ENCODE peak calls at places on chromosomes 2 and 18, in nine cellular contexts. Q is uterus; A is adrenal gland; B is astrocyte; F is CD8-positive, alpha-beta memory T cell; I is colonic mucosa; G is neuronal stem cell; W is PC-3; T is endodermal cell. X is an unnamed sample.

GRCh38 chr2:166180951-166181812 is 53.4 kb upstream of the SCN1A start:
- DNase-seq in W (peak; percentile 93), F (no peak), G (peak; percentile 51), Q (no peak), I (peak; percentile 45), B (no peak), A (peak; percentile 41), T (peak; percentile 88), X (no peak)

GRCh38 chr2:58479557-58480120 is 238.5 kb upstream of the FANCL start:
- DNase-seq in A (no peak), G (no peak), W (no peak), T (peak; percentile 72), F (no peak), B (no peak), I (no peak), Q (no peak), X (no peak)

GRCh38 chr2:98385050-98385699 is 38.9 kb downstream of the CNGA3 start:
- DNase-seq in Q (peak; percentile 26), I (peak; percentile 83), W (peak; percentile 88), A (peak; percentile 80), T (peak; percentile 94), F (peak; percentile 32), B (peak; percentile 26), G (peak; percentile 82), X (peak; percentile 70)

GRCh38 chr2:109400102-109400501 is 213.7 kb downstream of the SEPTIN10 start:
- DNase-seq in A (no peak), B (no peak), W (no peak), Q (no peak), I (no peak), F (no peak), T (no peak), G (no peak), X (no peak)

GRCh38 chr2:181656450-181657261 is at the start of gene CERKL:
- DNase-seq in Q (no peak), G (peak; percentile 51), I (peak; percentile 45), W (peak; percentile 76), B (peak; percentile 14), A (peak; percentile 14), T (peak; percentile 92), F (no peak), X (no peak)

GRCh38 chr2:208142255-208142924 is 3.6 kb downstream of the CRYGB start:
- DNase-seq in T (no peak), G (no peak), B (peak; percentile 22), A (no peak), W (peak; percentile 52), Q (no peak), I (no peak), F (no peak), X (no peak)

GRCh38 chr2:60548844-60549243 is 4.6 kb downstream of the BCL11A start:
- DNase-seq in F (no peak), T (no peak), W (no peak), I (no peak), G (no peak), B (no peak), A (no peak), Q (no peak), X (no peak)

GRCh38 chr18:74951165-74951760 is 257.7 kb downstream of the PTGR3 start:
- DNase-seq in T (no peak), F (no peak), I (peak; percentile 35), G (no peak), W (peak; percentile 91), A (peak; percentile 16), B (peak; percentile 95), Q (no peak), X (peak; percentile 34)

GRCh38 chr18:29154758-29155725 is 978.1 kb upstream of the CDH2 start:
- DNase-seq in G (no peak), A (no peak), T (no peak), I (no peak), W (peak; percentile 97), Q (no peak), F (no peak), B (peak; percentile 94), X (no peak)

GRCh38 chr18:374735-375168 is 106.9 kb upstream of the THOC1 start:
- DNase-seq in W (no peak), Q (peak; percentile 65), T (no peak), F (no peak), G (no peak), B (no peak), A (no peak), I (no peak), X (no peak)

GRCh38 chr2:98374958-98375570 is 28.8 kb downstream of the CNGA3 start:
- DNase-seq in A (no peak), G (no peak), Q (no peak), I (no peak), F (no peak), T (no peak), B (no peak), W (no peak), X (no peak)

GRCh38 chr2:198968585-198968984 is 489.2 kb downstream of the SATB2 start:
- DNase-seq in B (no peak), T (no peak), G (no peak), I (peak; percentile 64), Q (no peak), W (no peak), A (no peak), F (no peak), X (no peak)

GRCh38 chr2:179543361-179543901 is 278.8 kb upstream of the SESTD1 start:
- DNase-seq in A (no peak), B (peak; percentile 41), T (no peak), I (no peak), Q (no peak), G (peak; percentile 47), F (no peak), W (peak; percentile 59), X (no peak)

GRCh38 chr2:226758886-226759660 is 40.5 kb downstream of the IRS1 start:
- DNase-seq in A (no peak), F (no peak), G (no peak), W (peak; percentile 44), I (no peak), T (no peak), Q (peak; percentile 51), B (peak; percentile 66), X (no peak)

GRCh38 chr2:217929294-217929671 is 73.5 kb downstream of the TNS1 start:
- DNase-seq in Q (no peak), T (no peak), A (no peak), B (no peak), F (no peak), W (no peak), G (no peak), I (no peak), X (no peak)
- H3K4me1 ChIP-seq in Q (peaks cover 59% of the 10 kb centered on the region), T (no peaks in the 10 kb centered on the region), A (peaks cover 95% of the 10 kb centered on the region), B (peaks cover 64% of the 10 kb centered on the region), F (no peaks in the 10 kb centered on the region), W (no peaks in the 10 kb centered on the region), G (no peaks in the 10 kb centered on the region), I (no peaks in the 10 kb centered on the region), X (no peaks in the 10 kb centered on the region)

DNA sequence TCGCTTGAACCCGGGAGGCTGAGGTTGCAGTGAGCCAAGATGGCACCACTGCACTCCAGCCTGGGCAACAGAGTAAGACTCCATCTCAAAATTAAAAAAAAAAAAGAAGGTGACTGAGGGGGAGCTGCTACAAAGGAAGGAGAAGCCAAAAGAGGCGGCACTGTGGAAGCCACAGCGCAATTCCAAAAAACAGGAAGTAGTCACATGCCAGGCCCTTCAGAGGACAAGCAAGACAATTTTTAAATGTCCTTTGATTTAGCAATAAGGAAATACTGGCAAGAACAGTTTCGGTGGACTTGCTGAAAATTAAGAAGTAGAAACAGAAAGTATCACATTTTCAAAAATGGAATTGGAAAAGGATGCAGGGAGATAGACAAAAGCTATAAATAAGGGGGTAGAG is 122.8 kb downstream of the OSBPL1A start:
- DNase-seq in W (no peak), F (no peak), Q (peak; percentile 28), I (peak; percentile 25), T (no peak), A (peak; percentile 36), G (no peak), B (no peak), X (no peak)
- H3K4me1 ChIP-seq in W (peaks cover 29% of the 10 kb centered on the region), F (no peaks in the 10 kb centered on the region), Q (no peaks in the 10 kb centered on the region), I (peaks cover 6% of the 10 kb centered on the region), T (peaks cover 8% of the 10 kb centered on the region), A (peaks cover 47% of the 10 kb centered on the region), G (peaks cover 4% of the 10 kb centered on the region), B (peaks cover 10% of the 10 kb centered on the region), X (no peaks in the 10 kb centered on the region)

DNA sequence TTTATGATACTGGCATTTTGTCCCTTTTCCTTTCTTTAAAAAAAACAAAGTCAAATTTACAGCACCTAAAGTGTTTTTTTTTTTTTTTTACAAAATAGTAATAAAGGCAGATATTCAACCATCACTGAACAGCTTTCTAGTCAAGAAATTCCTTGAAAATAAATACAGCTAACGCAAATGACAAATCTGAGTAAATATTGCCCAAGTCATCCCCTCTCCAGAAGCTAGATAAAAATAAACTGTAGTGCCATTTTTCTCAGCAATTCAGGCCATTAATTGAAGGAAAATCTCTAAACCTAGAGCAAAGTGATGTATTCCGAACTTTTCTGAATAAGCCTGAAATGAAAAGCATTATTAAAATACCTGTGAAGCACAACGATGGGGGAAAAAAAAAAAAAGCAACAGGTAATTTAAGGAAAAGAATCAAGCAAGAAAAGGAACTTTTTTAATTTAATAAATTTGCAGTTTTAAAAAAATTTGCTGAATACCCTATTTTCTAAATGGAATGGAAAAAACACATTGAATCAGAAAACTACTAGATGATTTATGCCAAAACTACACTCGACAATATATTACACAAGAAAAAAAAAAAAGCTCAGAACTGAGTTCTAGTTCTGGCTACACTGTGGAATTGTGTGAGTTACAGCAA is 6.9 kb downstream of the SP3 start:
- DNase-seq in T (no peak), I (no peak), G (no peak), Q (no peak), B (no peak), F (no peak), W (peak; percentile 36), A (no peak), X (no peak)
- H3K4me1 ChIP-seq in T (peaks cover 2% of the 10 kb centered on the region), I (peaks cover 4% of the 10 kb centered on the region), G (no peaks in the 10 kb centered on the region), Q (no peaks in the 10 kb centered on the region), B (peaks cover 7% of the 10 kb centered on the region), F (peaks cover 82% of the 10 kb centered on the region), W (peaks cover 50% of the 10 kb centered on the region), A (peaks cover 68% of the 10 kb centered on the region), X (peaks cover 62% of the 10 kb centered on the region)

GRCh38 chr2:191622374-191623320 is 55.3 kb upstream of the NABP1 start:
- DNase-seq in A (no peak), T (no peak), I (no peak), G (no peak), B (no peak), W (peak; percentile 62), F (no peak), Q (no peak), X (no peak)

GRCh38 chr2:191620144-191620543 is 57.8 kb upstream of the NABP1 start:
- DNase-seq in T (no peak), I (no peak), B (peak; percentile 88), A (no peak), W (no peak), G (no peak), Q (no peak), F (no peak), X (no peak)

GRCh38 chr2:191617589-191617988 is 60.3 kb upstream of the NABP1 start:
- DNase-seq in F (peak; percentile 82), A (no peak), I (no peak), T (no peak), G (no peak), Q (no peak), B (no peak), W (peak; percentile 40), X (peak; percentile 89)

GRCh38 chr2:191618046-191618788 is 59.7 kb upstream of the NABP1 start:
- DNase-seq in A (no peak), T (no peak), W (no peak), B (no peak), G (no peak), Q (no peak), I (no peak), F (no peak), X (no peak)

DNA sequence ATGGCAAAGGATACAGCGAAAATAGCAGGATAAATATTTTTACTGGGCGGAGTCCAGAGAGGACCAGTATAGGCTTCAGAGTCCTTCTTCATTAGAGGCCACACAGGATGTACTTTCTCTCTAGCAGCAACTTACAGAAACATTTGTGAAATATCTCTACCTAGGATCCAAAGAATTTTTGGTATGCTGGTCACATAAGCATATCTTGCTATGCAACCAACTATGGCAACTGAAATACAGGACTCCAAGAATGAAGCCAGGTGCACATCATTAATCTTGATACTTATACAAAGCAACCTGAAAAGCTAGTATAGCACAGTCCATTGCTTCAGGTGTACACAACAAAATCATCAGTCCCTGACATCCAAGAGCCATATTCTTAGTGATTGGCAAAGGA is 59.1 kb upstream of the NABP1 start:
- DNase-seq in Q (no peak), W (no peak), I (no peak), B (peak; percentile 51), A (no peak), F (no peak), G (no peak), T (no peak), X (no peak)
- H3K4me1 ChIP-seq in Q (no peaks in the 10 kb centered on the region), W (peaks cover 26% of the 10 kb centered on the region), I (no peaks in the 10 kb centered on the region), B (peaks cover 16% of the 10 kb centered on the region), A (peaks cover 5% of the 10 kb centered on the region), F (peaks cover 30% of the 10 kb centered on the region), G (no peaks in the 10 kb centered on the region), T (peaks cover 4% of the 10 kb centered on the region), X (peaks cover 22% of the 10 kb centered on the region)

X was measured in naive thymus-derived CD4-positive, alpha-beta T cell.